ENCODE peak calls at places on chromosomes 7 and 10, in ten cellular contexts. V, L, N, E, H, K, P, U, I and J are unnamed samples.

GRCh38 chr7:74289018-74289659 is at the start of gene CLIP2:
- DNase-seq in V (peak), L (peak), N (peak), E (peak), H (peak), K (peak), P (peak), U (peak), I (peak), J (no peak)

GRCh38 chr10:116664631-116665030 is 43.9 kb downstream of the PNLIPRP2 start:
- DNase-seq in V (no peak), L (no peak), N (no peak), E (no peak), H (no peak), K (no peak), P (no peak), U (no peak), I (no peak), J (no peak)

GRCh38 chr10:25059990-25060389 is 43.6 kb downstream of the THNSL1 start:
- DNase-seq in V (peak), L (peak), N (peak), E (peak), H (no peak), K (no peak), P (peak), U (peak), I (no peak), J (peak)

GRCh38 chr10:117370205-117370604 is 5.0 kb downstream of the PDZD8 start:
- DNase-seq in V (no peak), L (no peak), N (peak), E (no peak), H (no peak), K (peak), P (peak), U (peak), I (no peak), J (no peak)

GRCh38 chr10:3220853-3221252 is 48.3 kb upstream of the PITRM1 start:
- DNase-seq in V (no peak), L (no peak), N (no peak), E (no peak), H (no peak), K (no peak), P (peak), U (peak), I (no peak), J (no peak)

GRCh38 chr7:42070068-42070467 is 166.9 kb downstream of the GLI3 start:
- DNase-seq in V (no peak), L (no peak), N (peak), E (peak), H (no peak), K (no peak), P (peak), U (peak), I (no peak), J (no peak)

GRCh38 chr7:151142686-151143040 is 24.8 kb downstream of the GBX1 start:
- DNase-seq in V (no peak), L (peak), N (no peak), E (no peak), H (no peak), K (peak), P (no peak), U (no peak), I (no peak), J (peak)

GRCh38 chr7:130087364-130087763 is 17.0 kb downstream of the KLHDC10 start:
- DNase-seq in V (no peak), L (no peak), N (no peak), E (no peak), H (no peak), K (no peak), P (peak), U (peak), I (no peak), J (no peak)

GRCh38 chr10:44788147-44788819 is 122.9 kb upstream of the TMEM72 start:
- DNase-seq in V (no peak), L (no peak), N (no peak), E (no peak), H (no peak), K (no peak), P (peak), U (peak), I (no peak), J (no peak)

GRCh38 chr7:152572101-152572500 is 103.8 kb downstream of the XRCC2 start:
- DNase-seq in V (no peak), L (no peak), N (no peak), E (no peak), H (no peak), K (no peak), P (no peak), U (no peak), I (no peak), J (no peak)

GRCh38 chr7:37097983-37098382 is 350.7 kb downstream of the ELMO1 start:
- DNase-seq in V (no peak), L (no peak), N (no peak), E (no peak), H (no peak), K (no peak), P (no peak), U (no peak), I (no peak), J (no peak)

GRCh38 chr10:69506487-69506833 is 55.2 kb downstream of the TSPAN15 start:
- DNase-seq in V (no peak), L (no peak), N (no peak), E (no peak), H (no peak), K (no peak), P (no peak), U (no peak), I (no peak), J (no peak)

GRCh38 chr7:28784166-28784870 is 173.8 kb downstream of the TRIL start:
- DNase-seq in V (no peak), L (no peak), N (peak), E (no peak), H (no peak), K (peak), P (peak), U (peak), I (no peak), J (no peak)

GRCh38 chr10:35194906-35195305 is 68.3 kb downstream of the CREM start:
- DNase-seq in V (no peak), L (no peak), N (peak), E (peak), H (peak), K (no peak), P (peak), U (peak), I (peak), J (no peak)

GRCh38 chr7:36147361-36147760 is 5.7 kb upstream of the EEPD1 start:
- DNase-seq in V (no peak), L (no peak), N (no peak), E (no peak), H (no peak), K (no peak), P (no peak), U (no peak), I (no peak), J (no peak)

GRCh38 chr10:95214369-95214768 is 20.3 kb downstream of the ACSM6 start:
- DNase-seq in V (no peak), L (no peak), N (no peak), E (no peak), H (no peak), K (no peak), P (no peak), U (no peak), I (no peak), J (no peak)

GRCh38 chr10:129105266-129105665 is 361.8 kb upstream of the MGMT start:
- DNase-seq in V (no peak), L (no peak), N (peak), E (no peak), H (no peak), K (no peak), P (no peak), U (peak), I (no peak), J (no peak)

GRCh38 chr7:136009488-136010079 is 32.4 kb upstream of the MTPN start:
- DNase-seq in V (no peak), L (no peak), N (peak), E (peak), H (peak), K (peak), P (peak), U (peak), I (peak), J (no peak)

GRCh38 chr10:89653410-89653828 is 8.4 kb upstream of the PANK1 start:
- DNase-seq in V (no peak), L (no peak), N (no peak), E (no peak), H (no peak), K (no peak), P (peak), U (peak), I (no peak), J (no peak)

GRCh38 chr10:118832242-118832651 is 77.5 kb upstream of the CACUL1 start:
- DNase-seq in V (no peak), L (peak), N (peak), E (peak), H (no peak), K (no peak), P (no peak), U (peak), I (no peak), J (no peak)

GRCh38 chr10:129131439-129132122 is 335.5 kb upstream of the MGMT start:
- DNase-seq in V (no peak), L (no peak), N (no peak), E (no peak), H (no peak), K (no peak), P (no peak), U (no peak), I (no peak), J (no peak)

GRCh38 chr7:32616625-32617024 is 121.3 kb downstream of the AVL9 start:
- DNase-seq in V (no peak), L (peak), N (peak), E (peak), H (no peak), K (peak), P (peak), U (peak), I (no peak), J (no peak)

GRCh38 chr7:136114966-136115762 is 138.0 kb upstream of the MTPN start:
- DNase-seq in V (no peak), L (peak), N (peak), E (peak), H (peak), K (peak), P (peak), U (peak), I (peak), J (no peak)

GRCh38 chr7:157568785-157569584 is 232.2 kb downstream of the DNAJB6 start:
- DNase-seq in V (peak), L (peak), N (peak), E (peak), H (peak), K (no peak), P (peak), U (no peak), I (peak), J (no peak)

GRCh38 chr10:93181249-93181928 is 107.7 kb downstream of the CYP26A1 start:
- DNase-seq in V (no peak), L (no peak), N (no peak), E (no peak), H (no peak), K (no peak), P (no peak), U (no peak), I (no peak), J (no peak)

GRCh38 chr10:28930520-28931495 is 253.5 kb downstream of the BAMBI start:
- DNase-seq in V (no peak), L (no peak), N (no peak), E (no peak), H (no peak), K (no peak), P (no peak), U (no peak), I (no peak), J (no peak)

GRCh38 chr7:45160374-45160773 is 2.8 kb downstream of the RAMP3 start:
- DNase-seq in V (no peak), L (peak), N (no peak), E (no peak), H (no peak), K (no peak), P (no peak), U (no peak), I (no peak), J (peak)

GRCh38 chr7:151518105-151518780 is 1.5 kb downstream of the RHEB start:
- DNase-seq in V (peak), L (peak), N (peak), E (peak), H (peak), K (peak), P (peak), U (peak), I (peak), J (no peak)

GRCh38 chr10:102814873-102815661 is 22.1 kb downstream of the CYP17A1 start:
- DNase-seq in V (peak), L (peak), N (peak), E (no peak), H (no peak), K (peak), P (peak), U (peak), I (no peak), J (peak)

GRCh38 chr7:127765150-127765549 is 113.2 kb downstream of the SND1 start:
- DNase-seq in V (no peak), L (no peak), N (no peak), E (no peak), H (no peak), K (no peak), P (no peak), U (no peak), I (no peak), J (no peak)

GRCh38 chr10:20110435-20111119 is 294.3 kb downstream of the PLXDC2 start:
- DNase-seq in V (no peak), L (no peak), N (no peak), E (no peak), H (no peak), K (no peak), P (no peak), U (no peak), I (no peak), J (no peak)
- H3K4me3 ChIP-seq in V (peak), L (no peak), N (peak), E (no peak), H (no peak), K (no peak), P (no peak), U (peak), I (no peak), J (no peak)

GRCh38 chr10:8052970-8053445 is 1.5 kb upstream of the GATA3 start:
- DNase-seq in V (no peak), L (no peak), N (no peak), E (no peak), H (no peak), K (no peak), P (no peak), U (no peak), I (no peak), J (no peak)
- H3K4me3 ChIP-seq in V (peak), L (no peak), N (no peak), E (no peak), H (peak), K (no peak), P (no peak), U (no peak), I (no peak), J (no peak)

GRCh38 chr7:94251-94801 is 98.0 kb upstream of the FAM20C start:
- DNase-seq in V (no peak), L (no peak), N (no peak), E (no peak), H (no peak), K (no peak), P (no peak), U (no peak), I (no peak), J (no peak)
- H3K4me3 ChIP-seq in V (no peak), L (no peak), N (no peak), E (no peak), H (no peak), K (no peak), P (peak), U (no peak), I (no peak), J (no peak)

DNA sequence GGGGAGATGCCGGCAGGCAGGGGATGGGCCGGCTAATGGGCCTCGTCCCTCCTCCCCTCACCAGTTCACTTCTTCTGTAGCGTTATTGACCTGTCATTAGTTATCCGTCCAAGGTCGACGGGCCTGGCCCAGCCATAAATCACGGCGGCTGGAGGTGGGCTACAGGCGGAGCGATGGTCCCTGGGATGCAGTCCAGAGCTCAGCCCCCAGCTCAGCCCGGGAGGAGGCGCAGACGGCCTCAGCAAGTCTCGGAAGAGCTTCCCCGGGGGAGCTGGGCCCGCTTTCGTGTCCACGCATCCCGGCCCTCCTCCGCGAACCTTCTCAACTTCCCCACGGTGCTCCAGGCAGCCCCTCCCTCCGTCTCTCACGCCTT is 18.6 kb downstream of the POLL start:
- DNase-seq in V (no peak), L (no peak), N (no peak), E (no peak), H (no peak), K (peak), P (no peak), U (no peak), I (no peak), J (no peak)
- H3K4me3 ChIP-seq in V (peak), L (no peak), N (no peak), E (peak), H (peak), K (peak), P (peak), U (peak), I (no peak), J (peak)

GRCh38 chr7:63105978-63106377 is 892.7 kb upstream of the ZNF722 start:
- DNase-seq in V (no peak), L (no peak), N (no peak), E (no peak), H (no peak), K (no peak), P (no peak), U (no peak), I (no peak), J (no peak)

GRCh38 chr7:63106506-63107388 is 891.9 kb upstream of the ZNF722 start:
- DNase-seq in V (no peak), L (no peak), N (no peak), E (no peak), H (no peak), K (no peak), P (no peak), U (no peak), I (no peak), J (no peak)

GRCh38 chr7:63104666-63105065 is 894.0 kb upstream of the ZNF722 start:
- DNase-seq in V (no peak), L (no peak), N (no peak), E (no peak), H (no peak), K (no peak), P (no peak), U (no peak), I (no peak), J (no peak)
- H3K4me3 ChIP-seq in V (no peak), L (no peak), N (no peak), E (no peak), H (no peak), K (no peak), P (no peak), U (no peak), I (no peak), J (no peak)

GRCh38 chr7:105904064-105904463 is 27.7 kb upstream of the ATXN7L1 start:
- DNase-seq in V (no peak), L (no peak), N (no peak), E (no peak), H (no peak), K (no peak), P (no peak), U (no peak), I (no peak), J (no peak)

GRCh38 chr7:105906690-105907089 is 30.3 kb upstream of the ATXN7L1 start:
- DNase-seq in V (no peak), L (no peak), N (no peak), E (no peak), H (no peak), K (no peak), P (peak), U (peak), I (no peak), J (no peak)

GRCh38 chr7:105907129-105907846 is 30.9 kb upstream of the ATXN7L1 start:
- DNase-seq in V (no peak), L (no peak), N (no peak), E (no peak), H (no peak), K (no peak), P (no peak), U (no peak), I (no peak), J (no peak)

GRCh38 chr7:105905209-105905910 is 29.0 kb upstream of the ATXN7L1 start:
- DNase-seq in V (no peak), L (no peak), N (no peak), E (no peak), H (no peak), K (no peak), P (no peak), U (no peak), I (no peak), J (no peak)

GRCh38 chr7:105906169-105906568 is 29.8 kb upstream of the ATXN7L1 start:
- DNase-seq in V (no peak), L (no peak), N (no peak), E (no peak), H (no peak), K (no peak), P (no peak), U (no peak), I (no peak), J (no peak)
- H3K4me3 ChIP-seq in V (no peak), L (no peak), N (no peak), E (no peak), H (no peak), K (no peak), P (no peak), U (no peak), I (no peak), J (no peak)

GRCh38 chr7:17937506-17938115 is 2.7 kb downstream of the SNX13 start:
- DNase-seq in V (no peak), L (no peak), N (no peak), E (peak), H (no peak), K (no peak), P (peak), U (peak), I (no peak), J (no peak)

GRCh38 chr7:17940302-17941170 is at the start of gene SNX13:
- DNase-seq in V (peak), L (peak), N (peak), E (peak), H (peak), K (peak), P (peak), U (peak), I (peak), J (peak)

GRCh38 chr7:17941171-17941490 is 837 bp upstream of the SNX13 start:
- DNase-seq in V (no peak), L (no peak), N (peak), E (peak), H (peak), K (no peak), P (no peak), U (no peak), I (peak), J (no peak)

GRCh38 chr7:17939111-17939669 is 1.1 kb downstream of the SNX13 start:
- DNase-seq in V (no peak), L (no peak), N (peak), E (peak), H (peak), K (no peak), P (peak), U (peak), I (peak), J (no peak)

DNA sequence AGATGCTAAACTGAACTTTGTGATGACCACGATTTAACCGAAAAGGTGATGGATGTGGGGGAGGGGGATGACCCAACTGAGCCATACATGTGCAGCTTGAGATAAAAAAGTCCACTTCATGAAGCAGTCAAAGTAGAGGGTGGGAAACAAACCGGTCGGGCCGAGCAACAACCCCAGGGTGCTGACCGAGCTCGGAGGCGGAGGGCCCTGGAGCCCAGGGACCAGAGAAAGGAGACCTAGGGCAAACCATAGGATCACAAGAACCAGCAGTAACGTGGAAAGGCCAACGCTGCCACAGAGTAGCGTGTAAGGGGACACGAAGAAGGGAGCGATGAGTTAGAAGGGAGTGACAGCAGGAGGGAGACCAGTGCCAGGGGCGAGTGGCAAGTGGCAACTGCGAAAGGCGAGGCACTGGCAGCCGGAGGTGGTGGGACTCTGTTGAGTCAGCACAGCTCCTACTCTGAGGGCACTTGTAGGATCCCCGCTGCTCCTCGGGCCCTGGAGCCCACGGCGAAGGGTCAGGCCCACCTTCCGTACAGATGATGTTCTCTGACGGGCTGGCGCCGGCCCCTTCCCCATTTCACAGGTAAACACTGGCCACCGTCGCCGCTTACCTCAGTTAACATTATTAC is 508 bp downstream of the SNX13 start:
- DNase-seq in V (peak), L (peak), N (peak), E (peak), H (peak), K (peak), P (no peak), U (peak), I (no peak), J (peak)
- H3K4me3 ChIP-seq in V (peak), L (peak), N (peak), E (peak), H (peak), K (peak), P (peak), U (peak), I (peak), J (peak)